ENCODE peak calls at places on chromosomes 12 and 14, in nine cellular contexts. One of them, this sample, is unnamed.
A peak's percentile ranks its signal among the peaks of the same experiment; 100 is the strongest.

GRCh38 chr14:77653473-77653872 is 37.0 kb upstream of the SPTLC2 start:
- DNase-seq in HCT116: no peak
- DNase-seq in effector memory CD4-positive, alpha-beta T cell: no peak
- DNase-seq in mucosa of descending colon: no peak
- DNase-seq in stomach: no peak
- DNase-seq in thyroid gland: no peak
- DNase-seq in tibial artery: no peak
- DNase-seq in DND-41: peak; percentile 10
- DNase-seq in fibroblast of lung: no peak
- DNase-seq in this sample: no peak

GRCh38 chr14:92464156-92464555 is 49.4 kb upstream of the RIN3 start:
- DNase-seq in HCT116: no peak
- DNase-seq in DND-41: no peak
- DNase-seq in mucosa of descending colon: no peak
- DNase-seq in tibial artery: no peak
- DNase-seq in effector memory CD4-positive, alpha-beta T cell: no peak
- DNase-seq in thyroid gland: no peak
- DNase-seq in stomach: no peak
- DNase-seq in fibroblast of lung: no peak
- DNase-seq in this sample: no peak

GRCh38 chr12:94426049-94426448 is 33.6 kb downstream of the CEP83 start:
- DNase-seq in thyroid gland: no peak
- DNase-seq in DND-41: no peak
- DNase-seq in tibial artery: no peak
- DNase-seq in fibroblast of lung: no peak
- DNase-seq in mucosa of descending colon: no peak
- DNase-seq in HCT116: no peak
- DNase-seq in stomach: no peak
- DNase-seq in effector memory CD4-positive, alpha-beta T cell: no peak
- DNase-seq in this sample: no peak

GRCh38 chr14:55585854-55586253 is 5.8 kb downstream of the KTN1 start:
- DNase-seq in effector memory CD4-positive, alpha-beta T cell: no peak
- DNase-seq in tibial artery: no peak
- DNase-seq in mucosa of descending colon: no peak
- DNase-seq in DND-41: no peak
- DNase-seq in HCT116: no peak
- DNase-seq in stomach: no peak
- DNase-seq in fibroblast of lung: peak; percentile 70
- DNase-seq in thyroid gland: no peak
- DNase-seq in this sample: no peak

GRCh38 chr12:114902665-114903393 is 218.9 kb upstream of the TBX3 start:
- DNase-seq in tibial artery: no peak
- DNase-seq in thyroid gland: no peak
- DNase-seq in stomach: no peak
- DNase-seq in DND-41: no peak
- DNase-seq in effector memory CD4-positive, alpha-beta T cell: no peak
- DNase-seq in fibroblast of lung: peak; percentile 87
- DNase-seq in mucosa of descending colon: no peak
- DNase-seq in HCT116: no peak
- DNase-seq in this sample: no peak

GRCh38 chr12:101612162-101612916 is 17.6 kb downstream of the MYBPC1 start:
- DNase-seq in fibroblast of lung: no peak
- DNase-seq in stomach: no peak
- DNase-seq in tibial artery: no peak
- DNase-seq in thyroid gland: no peak
- DNase-seq in effector memory CD4-positive, alpha-beta T cell: no peak
- DNase-seq in mucosa of descending colon: no peak
- DNase-seq in HCT116: no peak
- DNase-seq in DND-41: no peak
- DNase-seq in this sample: no peak

GRCh38 chr12:6620137-6620884 is 13.1 kb upstream of the CHD4 start:
- DNase-seq in mucosa of descending colon: no peak
- DNase-seq in effector memory CD4-positive, alpha-beta T cell: no peak
- DNase-seq in fibroblast of lung: peak; percentile 63
- DNase-seq in tibial artery: no peak
- DNase-seq in thyroid gland: peak; percentile 55
- DNase-seq in HCT116: no peak
- DNase-seq in DND-41: no peak
- DNase-seq in stomach: no peak
- DNase-seq in this sample: peak; percentile 45

GRCh38 chr12:19848426-19848825 is 409.1 kb downstream of the AEBP2 start:
- DNase-seq in stomach: no peak
- DNase-seq in thyroid gland: no peak
- DNase-seq in fibroblast of lung: no peak
- DNase-seq in mucosa of descending colon: no peak
- DNase-seq in tibial artery: no peak
- DNase-seq in effector memory CD4-positive, alpha-beta T cell: no peak
- DNase-seq in HCT116: no peak
- DNase-seq in DND-41: no peak
- DNase-seq in this sample: no peak

GRCh38 chr12:104182621-104183378 is 32.8 kb upstream of the TXNRD1 start:
- DNase-seq in thyroid gland: no peak
- DNase-seq in DND-41: no peak
- DNase-seq in effector memory CD4-positive, alpha-beta T cell: no peak
- DNase-seq in HCT116: no peak
- DNase-seq in tibial artery: no peak
- DNase-seq in fibroblast of lung: peak; percentile 66
- DNase-seq in mucosa of descending colon: no peak
- DNase-seq in stomach: no peak
- DNase-seq in this sample: no peak

GRCh38 chr12:15534322-15534721 is 212.0 kb downstream of the PTPRO start:
- DNase-seq in thyroid gland: no peak
- DNase-seq in DND-41: peak; percentile 66
- DNase-seq in stomach: no peak
- DNase-seq in effector memory CD4-positive, alpha-beta T cell: no peak
- DNase-seq in tibial artery: no peak
- DNase-seq in fibroblast of lung: peak; percentile 21
- DNase-seq in mucosa of descending colon: no peak
- DNase-seq in HCT116: no peak
- DNase-seq in this sample: no peak

GRCh38 chr12:26239127-26239500 is 43.7 kb downstream of the SSPN start:
- DNase-seq in tibial artery: no peak
- DNase-seq in HCT116: no peak
- DNase-seq in fibroblast of lung: no peak
- DNase-seq in stomach: no peak
- DNase-seq in mucosa of descending colon: no peak
- DNase-seq in effector memory CD4-positive, alpha-beta T cell: no peak
- DNase-seq in thyroid gland: peak; percentile 79
- DNase-seq in DND-41: no peak
- DNase-seq in this sample: no peak

DNA sequence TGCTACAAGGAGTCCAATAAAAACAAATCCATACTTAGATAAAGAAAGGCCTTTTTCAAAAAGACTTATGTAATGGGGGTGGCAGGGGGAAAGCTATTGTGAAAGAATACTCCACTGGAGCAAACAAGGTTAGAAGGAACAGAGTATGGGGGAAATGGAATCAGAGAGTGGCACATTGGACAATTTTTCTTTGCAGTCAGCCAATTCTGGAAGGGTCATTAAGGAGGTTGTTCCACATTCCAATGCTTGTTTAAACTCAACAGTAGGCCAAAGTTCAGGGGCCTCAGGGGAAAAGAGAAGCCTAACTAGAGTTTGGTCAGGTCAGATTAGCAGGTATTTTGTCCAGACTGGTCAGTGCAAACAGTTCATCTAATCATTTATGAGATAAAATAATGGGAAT is 105.2 kb upstream of the RESF1 start:
- DNase-seq in tibial artery: no peak
- DNase-seq in effector memory CD4-positive, alpha-beta T cell: no peak
- DNase-seq in HCT116: no peak
- DNase-seq in thyroid gland: no peak
- DNase-seq in stomach: no peak
- DNase-seq in DND-41: no peak
- DNase-seq in fibroblast of lung: no peak
- DNase-seq in mucosa of descending colon: no peak
- DNase-seq in this sample: no peak
- H3K9me3 ChIP-seq in tibial artery: no peaks in the 10 kb centered on the region
- H3K9me3 ChIP-seq in effector memory CD4-positive, alpha-beta T cell: no peaks in the 10 kb centered on the region
- H3K9me3 ChIP-seq in HCT116: peaks cover 5% of the 10 kb centered on the region
- H3K9me3 ChIP-seq in thyroid gland: no peaks in the 10 kb centered on the region
- H3K9me3 ChIP-seq in stomach: peaks cover 25% of the 10 kb centered on the region
- H3K9me3 ChIP-seq in DND-41: peaks cover 55% of the 10 kb centered on the region
- H3K9me3 ChIP-seq in fibroblast of lung: no peaks in the 10 kb centered on the region
- H3K9me3 ChIP-seq in mucosa of descending colon: peaks cover 27% of the 10 kb centered on the region
- H3K9me3 ChIP-seq in this sample: no peaks in the 10 kb centered on the region

DNA sequence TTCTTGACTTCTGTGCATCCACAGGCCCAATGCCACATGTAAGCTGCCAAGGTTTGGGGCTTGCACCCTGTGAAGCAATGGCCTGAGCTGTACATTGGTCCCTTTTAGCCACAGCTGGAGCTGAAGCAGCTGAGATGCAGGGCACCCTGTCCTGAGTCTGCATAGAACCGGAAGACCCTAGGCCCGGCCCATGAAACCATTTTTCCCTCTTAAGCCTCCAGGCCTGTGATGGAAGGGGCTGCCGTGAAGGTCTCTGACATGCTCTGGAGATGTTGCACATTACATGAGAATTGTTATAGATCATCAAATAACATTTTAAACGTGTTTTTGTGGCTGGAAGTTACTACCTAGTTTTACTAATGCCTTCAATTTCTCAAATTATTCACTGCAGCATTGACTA is 188.7 kb downstream of the RPAP3 start:
- DNase-seq in tibial artery: no peak
- DNase-seq in effector memory CD4-positive, alpha-beta T cell: no peak
- DNase-seq in DND-41: no peak
- DNase-seq in fibroblast of lung: no peak
- DNase-seq in stomach: no peak
- DNase-seq in HCT116: no peak
- DNase-seq in thyroid gland: no peak
- DNase-seq in mucosa of descending colon: no peak
- DNase-seq in this sample: no peak
- H3K9me3 ChIP-seq in tibial artery: peaks cover 3% of the 10 kb centered on the region
- H3K9me3 ChIP-seq in effector memory CD4-positive, alpha-beta T cell: no peaks in the 10 kb centered on the region
- H3K9me3 ChIP-seq in DND-41: peaks cover 8% of the 10 kb centered on the region
- H3K9me3 ChIP-seq in fibroblast of lung: no peaks in the 10 kb centered on the region
- H3K9me3 ChIP-seq in stomach: peaks cover 36% of the 10 kb centered on the region
- H3K9me3 ChIP-seq in HCT116: no peaks in the 10 kb centered on the region
- H3K9me3 ChIP-seq in thyroid gland: no peaks in the 10 kb centered on the region
- H3K9me3 ChIP-seq in mucosa of descending colon: peaks cover 8% of the 10 kb centered on the region
- H3K9me3 ChIP-seq in this sample: no peaks in the 10 kb centered on the region

GRCh38 chr12:14239935-14240872 is 125.3 kb upstream of the ATF7IP start:
- DNase-seq in fibroblast of lung: peak; percentile 36
- DNase-seq in stomach: no peak
- DNase-seq in DND-41: no peak
- DNase-seq in tibial artery: no peak
- DNase-seq in thyroid gland: no peak
- DNase-seq in mucosa of descending colon: peak; percentile 65
- DNase-seq in HCT116: no peak
- DNase-seq in effector memory CD4-positive, alpha-beta T cell: no peak
- DNase-seq in this sample: peak; percentile 16
- H3K9me3 ChIP-seq in fibroblast of lung: no peaks in the 10 kb centered on the region
- H3K9me3 ChIP-seq in stomach: peaks cover 18% of the 10 kb centered on the region
- H3K9me3 ChIP-seq in DND-41: peaks cover 4% of the 10 kb centered on the region
- H3K9me3 ChIP-seq in tibial artery: no peaks in the 10 kb centered on the region
- H3K9me3 ChIP-seq in thyroid gland: no peaks in the 10 kb centered on the region
- H3K9me3 ChIP-seq in mucosa of descending colon: peaks cover 27% of the 10 kb centered on the region
- H3K9me3 ChIP-seq in HCT116: no peaks in the 10 kb centered on the region
- H3K9me3 ChIP-seq in effector memory CD4-positive, alpha-beta T cell: no peaks in the 10 kb centered on the region
- H3K9me3 ChIP-seq in this sample: peaks cover 6% of the 10 kb centered on the region

DNA sequence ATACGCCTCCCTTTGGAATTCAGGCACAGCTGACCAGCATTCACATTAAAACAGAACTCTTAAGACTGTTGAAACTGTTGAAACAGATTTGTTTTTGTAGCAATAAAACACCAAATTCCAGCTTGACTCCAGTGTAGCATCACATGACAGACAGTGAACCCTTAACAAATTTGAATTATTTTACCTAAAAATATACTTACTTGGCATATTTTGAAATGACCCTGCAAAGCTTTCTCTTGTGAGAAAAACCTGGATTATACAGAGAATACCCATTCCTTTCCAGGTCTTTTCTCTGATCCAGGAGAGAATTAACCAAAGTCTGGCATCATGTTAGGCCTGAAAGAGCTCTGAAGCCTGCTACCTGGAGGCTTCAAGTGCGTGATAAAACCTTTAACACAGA is 410.3 kb downstream of the FOXG1 start:
- DNase-seq in HCT116: no peak
- DNase-seq in stomach: no peak
- DNase-seq in mucosa of descending colon: no peak
- DNase-seq in tibial artery: no peak
- DNase-seq in thyroid gland: no peak
- DNase-seq in effector memory CD4-positive, alpha-beta T cell: no peak
- DNase-seq in fibroblast of lung: no peak
- DNase-seq in DND-41: no peak
- DNase-seq in this sample: no peak
- H3K9me3 ChIP-seq in HCT116: no peaks in the 10 kb centered on the region
- H3K9me3 ChIP-seq in stomach: no peaks in the 10 kb centered on the region
- H3K9me3 ChIP-seq in mucosa of descending colon: peaks cover 27% of the 10 kb centered on the region
- H3K9me3 ChIP-seq in tibial artery: no peaks in the 10 kb centered on the region
- H3K9me3 ChIP-seq in thyroid gland: no peaks in the 10 kb centered on the region
- H3K9me3 ChIP-seq in effector memory CD4-positive, alpha-beta T cell: no peaks in the 10 kb centered on the region
- H3K9me3 ChIP-seq in fibroblast of lung: no peaks in the 10 kb centered on the region
- H3K9me3 ChIP-seq in DND-41: no peaks in the 10 kb centered on the region
- H3K9me3 ChIP-seq in this sample: peaks cover 2% of the 10 kb centered on the region

DNA sequence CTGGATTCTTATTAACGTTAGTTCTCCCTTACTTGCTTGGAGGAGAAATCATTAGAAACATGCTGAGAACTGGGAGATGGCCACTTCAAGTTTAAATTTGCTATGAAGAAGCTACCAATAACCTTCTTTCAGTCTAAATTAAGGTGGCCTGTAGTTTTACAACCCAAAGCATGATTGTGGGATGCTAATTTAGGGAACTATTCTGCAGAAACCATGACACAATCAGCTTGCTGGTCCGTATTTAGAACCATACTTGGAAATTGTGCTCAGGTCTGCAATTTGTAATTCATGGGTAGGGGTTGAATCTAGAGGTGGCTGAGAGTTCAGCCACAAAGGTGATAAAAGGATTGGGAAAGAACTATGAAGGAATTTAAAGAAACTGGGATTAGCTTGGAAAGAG is 405.7 kb downstream of the RAD51B start:
- DNase-seq in mucosa of descending colon: no peak
- DNase-seq in HCT116: no peak
- DNase-seq in fibroblast of lung: no peak
- DNase-seq in effector memory CD4-positive, alpha-beta T cell: no peak
- DNase-seq in tibial artery: no peak
- DNase-seq in DND-41: no peak
- DNase-seq in thyroid gland: no peak
- DNase-seq in stomach: no peak
- DNase-seq in this sample: no peak
- H3K9me3 ChIP-seq in mucosa of descending colon: no peaks in the 10 kb centered on the region
- H3K9me3 ChIP-seq in HCT116: no peaks in the 10 kb centered on the region
- H3K9me3 ChIP-seq in fibroblast of lung: no peaks in the 10 kb centered on the region
- H3K9me3 ChIP-seq in effector memory CD4-positive, alpha-beta T cell: no peaks in the 10 kb centered on the region
- H3K9me3 ChIP-seq in tibial artery: no peaks in the 10 kb centered on the region
- H3K9me3 ChIP-seq in DND-41: no peaks in the 10 kb centered on the region
- H3K9me3 ChIP-seq in thyroid gland: no peaks in the 10 kb centered on the region
- H3K9me3 ChIP-seq in stomach: no peaks in the 10 kb centered on the region
- H3K9me3 ChIP-seq in this sample: no peaks in the 10 kb centered on the region

GRCh38 chr14:98868846-98869245 is 403.2 kb downstream of the BCL11B start:
- DNase-seq in thyroid gland: no peak
- DNase-seq in HCT116: no peak
- DNase-seq in fibroblast of lung: no peak
- DNase-seq in DND-41: no peak
- DNase-seq in effector memory CD4-positive, alpha-beta T cell: no peak
- DNase-seq in stomach: no peak
- DNase-seq in mucosa of descending colon: no peak
- DNase-seq in tibial artery: no peak
- DNase-seq in this sample: no peak
- H3K9me3 ChIP-seq in thyroid gland: no peaks in the 10 kb centered on the region
- H3K9me3 ChIP-seq in HCT116: no peaks in the 10 kb centered on the region
- H3K9me3 ChIP-seq in fibroblast of lung: no peaks in the 10 kb centered on the region
- H3K9me3 ChIP-seq in DND-41: no peaks in the 10 kb centered on the region
- H3K9me3 ChIP-seq in effector memory CD4-positive, alpha-beta T cell: no peaks in the 10 kb centered on the region
- H3K9me3 ChIP-seq in stomach: no peaks in the 10 kb centered on the region
- H3K9me3 ChIP-seq in mucosa of descending colon: no peaks in the 10 kb centered on the region
- H3K9me3 ChIP-seq in tibial artery: no peaks in the 10 kb centered on the region
- H3K9me3 ChIP-seq in this sample: no peaks in the 10 kb centered on the region

GRCh38 chr12:34295366-34296142 is 273.3 kb downstream of the ALG10 start:
- DNase-seq in fibroblast of lung: no peak
- DNase-seq in effector memory CD4-positive, alpha-beta T cell: no peak
- DNase-seq in tibial artery: peak; percentile 48
- DNase-seq in DND-41: no peak
- DNase-seq in HCT116: no peak
- DNase-seq in stomach: no peak
- DNase-seq in thyroid gland: no peak
- DNase-seq in mucosa of descending colon: no peak
- DNase-seq in this sample: no peak
- H3K9me3 ChIP-seq in fibroblast of lung: no peaks in the 10 kb centered on the region
- H3K9me3 ChIP-seq in effector memory CD4-positive, alpha-beta T cell: no peaks in the 10 kb centered on the region
- H3K9me3 ChIP-seq in tibial artery: no peaks in the 10 kb centered on the region
- H3K9me3 ChIP-seq in DND-41: peaks cover 70% of the 10 kb centered on the region
- H3K9me3 ChIP-seq in HCT116: no peaks in the 10 kb centered on the region
- H3K9me3 ChIP-seq in stomach: peaks cover 93% of the 10 kb centered on the region
- H3K9me3 ChIP-seq in thyroid gland: no peaks in the 10 kb centered on the region
- H3K9me3 ChIP-seq in mucosa of descending colon: peaks cover 98% of the 10 kb centered on the region
- H3K9me3 ChIP-seq in this sample: no peaks in the 10 kb centered on the region